ENCODE peak calls at places on chromosomes 12 and 14, in five cellular contexts. T is NB4, P is glutamatergic neuron, B is lung, X is Calu3. H is an unnamed sample.

GRCh38 chr14:80924365-80925103 is 17.0 kb downstream of the CEP128 start:
- DNase-seq in P (no peak), T (no peak), B (no peak), X (no peak), H (no peak)

GRCh38 chr12:9163392-9163791 is 44.8 kb downstream of the PZP start:
- DNase-seq in T (no peak), X (no peak), P (no peak), B (no peak), H (peak)

GRCh38 chr14:77022219-77022852 is 6.2 kb downstream of the IRF2BPL start:
- DNase-seq in T (no peak), X (no peak), B (no peak), P (no peak), H (no peak)

GRCh38 chr12:122836027-122836921 is 1.0 kb downstream of the HIP1R start:
- DNase-seq in X (peak), B (no peak), P (no peak), T (peak), H (peak)

GRCh38 chr12:67161322-67161918 is 107.7 kb upstream of the CAND1 start:
- DNase-seq in P (peak), X (peak), B (peak), T (peak), H (peak)

GRCh38 chr12:48795550-48796455 is 6.9 kb upstream of the ADCY6 start:
- DNase-seq in T (peak), X (peak), B (peak), P (peak), H (peak)

GRCh38 chr14:50520947-50521815 is 11.2 kb downstream of the MAP4K5 start:
- DNase-seq in P (no peak), B (no peak), X (peak), T (no peak), H (peak)

GRCh38 chr12:59839514-59839913 is 243.7 kb downstream of the SLC16A7 start:
- DNase-seq in B (no peak), T (no peak), X (no peak), P (no peak), H (peak)

GRCh38 chr14:93987376-93987775 is 9.7 kb upstream of the CCDC197 start:
- DNase-seq in X (peak), T (no peak), P (no peak), B (no peak), H (no peak)

GRCh38 chr12:77766224-77766623 is 64.5 kb upstream of the NAV3 start:
- DNase-seq in B (no peak), X (no peak), T (no peak), P (no peak), H (no peak)

GRCh38 chr12:29309320-29309902 is 71.6 kb downstream of the ERGIC2 start:
- DNase-seq in P (no peak), X (no peak), T (peak), B (no peak), H (peak)

GRCh38 chr12:101564912-101565311 is 29.9 kb upstream of the MYBPC1 start:
- DNase-seq in P (no peak), X (no peak), B (no peak), T (peak), H (peak)

GRCh38 chr14:97848351-97848980 is 1051.3 kb downstream of the VRK1 start:
- DNase-seq in X (no peak), B (no peak), P (peak), T (no peak), H (no peak)

GRCh38 chr12:98594050-98594853 is 766 bp downstream of the SLC25A3 start:
- DNase-seq in B (peak), X (peak), P (peak), T (peak), H (peak)

GRCh38 chr12:26830783-26831601 is 2.0 kb downstream of the ITPR2 start:
- DNase-seq in B (no peak), P (no peak), X (no peak), T (peak), H (no peak)

GRCh38 chr12:118743896-118744700 is 237.2 kb upstream of the SRRM4 start:
- DNase-seq in B (no peak), P (no peak), X (no peak), T (no peak), H (no peak)
- TF ChIP-seq CTCF in B (no peak), P (no peak), X (no peak), T (no peak), H (no peak)

GRCh38 chr12:116964740-116965090 is 54.0 kb downstream of the FBXW8 start:
- DNase-seq in X (no peak), P (no peak), B (no peak), T (no peak), H (no peak)

GRCh38 chr12:116962783-116963356 is 52.1 kb downstream of the FBXW8 start:
- DNase-seq in P (no peak), T (no peak), X (no peak), B (no peak), H (no peak)

GRCh38 chr12:116959845-116960514 is 49.2 kb downstream of the FBXW8 start:
- DNase-seq in X (no peak), B (no peak), P (no peak), T (peak), H (no peak)

GRCh38 chr12:116964004-116964739 is 53.4 kb downstream of the FBXW8 start:
- DNase-seq in P (no peak), X (no peak), B (no peak), T (no peak), H (no peak)

GRCh38 chr12:116962197-116962596 is 51.4 kb downstream of the FBXW8 start:
- DNase-seq in P (no peak), T (peak), X (no peak), B (no peak), H (no peak)
- TF ChIP-seq CTCF in P (no peak), T (no peak), X (no peak), B (no peak), H (no peak)

GRCh38 chr14:92783813-92784431 is 10.2 kb upstream of the GOLGA5 start:
- DNase-seq in X (peak), P (no peak), B (no peak), T (peak), H (peak)
- TF ChIP-seq CTCF in X (no peak), P (peak), B (peak), T (peak), H (peak)

DNA sequence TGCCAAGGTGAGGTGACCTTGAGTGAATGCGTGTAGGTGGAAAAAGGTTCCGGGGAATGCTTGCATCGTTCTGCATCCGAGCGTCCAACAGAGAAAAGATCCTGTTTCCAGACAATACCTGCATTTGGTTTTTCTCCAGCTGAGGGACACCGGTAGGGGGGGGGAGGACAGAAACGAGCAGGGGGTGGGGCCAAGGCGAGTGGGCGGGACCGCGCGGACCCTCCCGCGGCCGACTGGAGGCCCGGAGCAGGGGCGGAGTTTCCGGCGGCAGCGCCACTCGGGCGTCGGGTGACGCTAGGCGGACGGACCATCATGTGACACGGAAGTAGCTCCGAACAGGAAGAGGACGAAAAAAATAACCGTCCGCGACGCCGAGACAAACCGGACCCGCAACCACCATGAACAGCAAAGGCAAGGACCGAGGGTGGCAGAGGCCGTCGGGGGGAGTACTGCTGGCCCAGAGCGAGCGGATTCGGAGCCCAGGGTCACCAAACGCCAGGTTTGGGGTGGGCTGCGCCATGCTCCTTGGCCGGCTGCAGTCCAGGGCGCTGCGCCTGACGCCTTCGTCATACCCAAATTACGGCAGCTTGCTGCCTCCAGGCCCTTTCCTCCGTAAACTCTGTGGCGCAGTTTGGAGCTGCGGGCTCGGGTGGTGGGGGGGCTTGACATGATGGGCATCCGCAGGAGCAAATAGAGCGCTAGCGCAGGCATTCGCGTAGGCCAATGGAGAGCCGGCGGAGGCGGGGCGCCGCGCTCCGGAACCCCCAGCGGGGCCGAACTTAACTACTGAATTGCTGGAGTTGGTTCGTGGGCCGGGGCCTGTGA is at the start of gene DAZAP2:
- DNase-seq in X (peak), T (peak), B (peak), P (peak), H (peak)
- TF ChIP-seq CTCF in X (no peak), T (no peak), B (no peak), P (peak), H (peak)

GRCh38 chr12:55719371-55719770 is 822 bp upstream of the RDH5 start:
- DNase-seq in X (no peak), P (no peak), T (no peak), B (no peak), H (no peak)

GRCh38 chr12:55717397-55718007 is 1.7 kb downstream of the BLOC1S1 start:
- DNase-seq in B (no peak), P (peak), X (no peak), T (peak), H (no peak)

GRCh38 chr12:55718020-55718419 is 2.2 kb upstream of the RDH5 start:
- DNase-seq in T (no peak), B (no peak), P (peak), X (no peak), H (peak)

GRCh38 chr12:55720071-55720564 is at the start of gene RDH5:
- DNase-seq in P (no peak), X (peak), T (no peak), B (no peak), H (no peak)

GRCh38 chr12:55718650-55719275 is 1.4 kb upstream of the RDH5 start:
- DNase-seq in X (no peak), P (peak), T (no peak), B (no peak), H (no peak)
- TF ChIP-seq CTCF in X (no peak), P (no peak), T (no peak), B (no peak), H (no peak)